ENCODE peak calls at places on chromosomes 5 and 9, in nine cellular contexts. K is kidney glomerular epithelial cell, P is tibial nerve, X is thoracic aorta, N is iPS DF 6.9, U is NCI-H2081, B is non-pigmented ciliary epithelial cell, J is right cardiac atrium, O is NCI-H1048. Q is an unnamed sample.

GRCh38 chr5:61330879-61331406 is 1.1 kb upstream of the ZSWIM6 start:
- DNase-seq in K (peak), P (peak), X (no peak), N (no peak), U (peak), B (no peak), J (peak), O (peak), Q (peak)

GRCh38 chr9:83342731-83343130 is 195.5 kb downstream of the FRMD3 start:
- DNase-seq in K (no peak), P (no peak), X (no peak), N (no peak), U (no peak), B (no peak), J (no peak), O (no peak), Q (no peak)

GRCh38 chr9:86176468-86176867 is 77.1 kb upstream of the GOLM1 start:
- DNase-seq in K (no peak), P (no peak), X (no peak), N (no peak), U (peak), B (no peak), J (no peak), O (peak), Q (no peak)

GRCh38 chr9:17222932-17223331 is 88.1 kb downstream of the CNTLN start:
- DNase-seq in K (no peak), P (no peak), X (no peak), N (no peak), U (no peak), B (no peak), J (no peak), O (no peak), Q (no peak)

GRCh38 chr5:121152411-121152810 is 688.3 kb downstream of the PRR16 start:
- DNase-seq in K (no peak), P (no peak), X (no peak), N (no peak), U (no peak), B (no peak), J (no peak), O (peak), Q (no peak)

GRCh38 chr5:126368239-126368812 is 54.9 kb upstream of the GRAMD2B start:
- DNase-seq in K (peak), P (no peak), X (no peak), N (peak), U (peak), B (no peak), J (peak), O (no peak), Q (no peak)

GRCh38 chr5:159992566-159992965 is 16.4 kb upstream of the TTC1 start:
- DNase-seq in K (no peak), P (no peak), X (no peak), N (no peak), U (no peak), B (no peak), J (no peak), O (no peak), Q (no peak)

GRCh38 chr5:135504376-135504775 is 31.4 kb downstream of the NEUROG1 start:
- DNase-seq in K (no peak), P (no peak), X (no peak), N (no peak), U (no peak), B (no peak), J (no peak), O (no peak), Q (no peak)

GRCh38 chr5:43352916-43353315 is 39.7 kb upstream of the HMGCS1 start:
- DNase-seq in K (no peak), P (no peak), X (no peak), N (no peak), U (no peak), B (no peak), J (no peak), O (no peak), Q (no peak)

GRCh38 chr9:134656334-134657034 is 14.9 kb downstream of the COL5A1 start:
- DNase-seq in K (peak), P (no peak), X (no peak), N (no peak), U (no peak), B (no peak), J (no peak), O (no peak), Q (no peak)

GRCh38 chr9:96425500-96426169 is 7.5 kb upstream of the ZNF367 start:
- DNase-seq in K (no peak), P (no peak), X (no peak), N (no peak), U (no peak), B (no peak), J (no peak), O (no peak), Q (no peak)

GRCh38 chr9:136625101-136626065 is 37.3 kb upstream of the EGFL7 start:
- DNase-seq in K (peak), P (peak), X (peak), N (no peak), U (no peak), B (no peak), J (peak), O (no peak), Q (peak)

GRCh38 chr9:89000973-89001916 is 10.0 kb downstream of the S1PR3 start:
- DNase-seq in K (peak), P (peak), X (peak), N (no peak), U (peak), B (no peak), J (peak), O (peak), Q (peak)

GRCh38 chr5:166834246-166834645 is 1457.2 kb upstream of the WWC1 start:
- DNase-seq in K (no peak), P (no peak), X (no peak), N (no peak), U (no peak), B (peak), J (no peak), O (no peak), Q (no peak)

GRCh38 chr5:55850839-55851674 is at the start of gene IL31RA:
- DNase-seq in K (peak), P (no peak), X (no peak), N (no peak), U (no peak), B (peak), J (no peak), O (no peak), Q (no peak)

GRCh38 chr9:38082456-38083287 is 13.6 kb upstream of the SHB start:
- DNase-seq in K (no peak), P (no peak), X (no peak), N (no peak), U (no peak), B (no peak), J (no peak), O (no peak), Q (no peak)

GRCh38 chr5:133109655-133110483 is 58.1 kb downstream of the HSPA4 start:
- DNase-seq in K (no peak), P (peak), X (no peak), N (no peak), U (no peak), B (no peak), J (peak), O (no peak), Q (no peak)

GRCh38 chr9:8816361-8816760 is 1016.8 kb upstream of the DMAC1 start:
- DNase-seq in K (no peak), P (no peak), X (no peak), N (peak), U (peak), B (no peak), J (no peak), O (no peak), Q (no peak)

GRCh38 chr5:163727028-163727427 is 221.6 kb downstream of the MAT2B start:
- DNase-seq in K (no peak), P (no peak), X (no peak), N (no peak), U (no peak), B (no peak), J (no peak), O (no peak), Q (peak)

Q was measured in midbrain.